ENCODE peak calls at places on chromosomes 12 and 14, in five cellular contexts. One of them, this sample, is unnamed.

GRCh38 chr14:64722842-64723447 is 18.7 kb downstream of the PLEKHG3 start:
- DNase-seq in neuronal stem cell: no peak
- DNase-seq in IMR-90: no peak
- DNase-seq in mesenchymal stem cell: no peak
- DNase-seq in H1: no peak
- DNase-seq in this sample: no peak

GRCh38 chr12:80805106-80805505 is 88.4 kb downstream of the MYF5 start:
- DNase-seq in mesenchymal stem cell: no peak
- DNase-seq in neuronal stem cell: no peak
- DNase-seq in IMR-90: peak
- DNase-seq in H1: no peak
- DNase-seq in this sample: no peak

GRCh38 chr14:68790656-68791077 is 2.2 kb downstream of the ZFP36L1 start:
- DNase-seq in IMR-90: no peak
- DNase-seq in H1: peak
- DNase-seq in neuronal stem cell: no peak
- DNase-seq in mesenchymal stem cell: no peak
- DNase-seq in this sample: no peak

GRCh38 chr14:33848706-33849454 is 102.0 kb downstream of the EGLN3 start:
- DNase-seq in H1: peak
- DNase-seq in IMR-90: peak
- DNase-seq in neuronal stem cell: peak
- DNase-seq in mesenchymal stem cell: peak
- DNase-seq in this sample: peak

GRCh38 chr12:111775205-111776193 is 8.8 kb downstream of the ALDH2 start:
- DNase-seq in IMR-90: peak
- DNase-seq in mesenchymal stem cell: peak
- DNase-seq in neuronal stem cell: no peak
- DNase-seq in H1: no peak
- DNase-seq in this sample: no peak

GRCh38 chr12:51622564-51622963 is 31.5 kb downstream of the SCN8A start:
- DNase-seq in H1: no peak
- DNase-seq in neuronal stem cell: no peak
- DNase-seq in mesenchymal stem cell: peak
- DNase-seq in IMR-90: peak
- DNase-seq in this sample: no peak

GRCh38 chr12:71565568-71565967 is 98.1 kb downstream of the ZFC3H1 start:
- DNase-seq in mesenchymal stem cell: no peak
- DNase-seq in neuronal stem cell: no peak
- DNase-seq in H1: no peak
- DNase-seq in IMR-90: no peak
- DNase-seq in this sample: no peak

GRCh38 chr12:65156366-65156831 is 13.0 kb upstream of the LEMD3 start:
- DNase-seq in neuronal stem cell: no peak
- DNase-seq in IMR-90: peak
- DNase-seq in H1: no peak
- DNase-seq in mesenchymal stem cell: no peak
- DNase-seq in this sample: no peak

GRCh38 chr12:7498832-7499231 is 4.7 kb downstream of the CD163 start:
- DNase-seq in H1: no peak
- DNase-seq in neuronal stem cell: no peak
- DNase-seq in IMR-90: peak
- DNase-seq in mesenchymal stem cell: peak
- DNase-seq in this sample: no peak

DNA sequence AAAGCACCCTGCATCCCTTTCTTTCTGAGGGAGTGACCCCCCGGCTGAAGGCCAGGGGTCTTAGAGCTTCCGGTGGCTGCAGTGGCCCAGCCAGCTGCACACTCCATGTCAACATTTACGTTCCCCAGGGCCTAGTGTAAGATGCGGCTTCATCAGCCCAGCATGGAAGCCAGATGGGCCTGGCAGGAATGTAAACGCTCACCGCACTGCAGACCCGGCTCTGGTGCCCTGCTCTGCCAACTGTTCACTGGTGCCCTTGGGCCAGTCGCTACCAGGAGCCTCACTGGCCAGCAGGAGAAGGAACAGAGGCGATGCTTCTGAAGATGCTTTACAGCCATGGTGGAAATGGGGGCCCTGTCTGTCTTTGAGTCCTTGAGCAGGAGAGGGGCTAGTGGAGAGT is 8.6 kb upstream of the TMEM119 start:
- DNase-seq in IMR-90: no peak
- DNase-seq in mesenchymal stem cell: no peak
- DNase-seq in neuronal stem cell: no peak
- DNase-seq in H1: no peak
- DNase-seq in this sample: no peak
- H4K91ac ChIP-seq in IMR-90: no peak
- H4K91ac ChIP-seq in mesenchymal stem cell: peak
- H4K91ac ChIP-seq in neuronal stem cell: no peak
- H4K91ac ChIP-seq in H1: no peak
- H4K91ac ChIP-seq in this sample: no peak

DNA sequence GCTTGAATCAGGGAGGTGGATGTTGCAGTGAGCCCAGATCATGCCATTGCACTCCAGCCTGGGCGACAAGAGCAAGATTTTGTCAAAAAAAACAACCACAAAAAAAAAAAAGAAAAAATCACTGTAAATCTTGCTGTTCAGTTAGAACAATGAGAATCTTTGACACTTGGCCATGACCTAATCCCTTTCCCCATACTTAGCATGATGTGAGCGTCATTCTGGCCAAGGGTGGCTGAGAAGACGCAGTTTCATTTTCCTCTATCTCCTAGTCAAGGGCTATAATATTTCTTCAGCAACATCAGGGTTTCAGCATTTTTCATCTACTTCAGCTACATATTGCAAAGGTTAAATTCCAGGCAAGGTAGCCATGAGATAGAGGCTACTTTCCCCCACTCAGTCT is 599.4 kb upstream of the MDGA2 start:
- DNase-seq in IMR-90: no peak
- DNase-seq in H1: no peak
- DNase-seq in mesenchymal stem cell: no peak
- DNase-seq in neuronal stem cell: no peak
- DNase-seq in this sample: no peak
- H2BK15ac ChIP-seq in IMR-90: no peak
- H2BK15ac ChIP-seq in H1: no peak
- H2BK15ac ChIP-seq in mesenchymal stem cell: no peak
- H2BK15ac ChIP-seq in neuronal stem cell: no peak
- H2BK15ac ChIP-seq in this sample: no peak

DNA sequence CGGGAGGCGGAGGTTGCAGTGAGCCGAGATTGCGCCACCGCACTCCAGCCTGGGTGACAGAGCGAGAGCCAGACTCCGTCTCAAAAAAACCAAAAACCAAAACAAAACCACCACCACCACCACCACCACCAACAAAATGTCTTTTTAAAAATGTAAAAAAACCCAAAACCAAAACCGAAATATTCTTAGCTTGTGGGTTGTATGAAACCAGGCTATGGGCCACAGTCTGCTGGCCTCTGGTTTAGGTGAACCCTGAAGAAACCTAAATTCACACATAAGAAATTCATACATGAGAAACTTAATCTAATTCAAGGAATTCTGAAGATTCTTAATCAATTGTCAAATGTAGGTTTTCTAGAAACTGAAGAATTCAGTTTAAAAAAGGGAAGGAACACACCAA is 37.6 kb downstream of the INSM2 start:
- DNase-seq in mesenchymal stem cell: no peak
- DNase-seq in neuronal stem cell: no peak
- DNase-seq in H1: no peak
- DNase-seq in IMR-90: no peak
- DNase-seq in this sample: no peak
- H2AFZ ChIP-seq in mesenchymal stem cell: no peak
- H2AFZ ChIP-seq in neuronal stem cell: no peak
- H2AFZ ChIP-seq in H1: no peak
- H2AFZ ChIP-seq in IMR-90: no peak
- H2AFZ ChIP-seq in this sample: no peak

GRCh38 chr12:121232977-121233627 is 23.2 kb downstream of the P2RX4 start:
- DNase-seq in mesenchymal stem cell: no peak
- DNase-seq in neuronal stem cell: no peak
- DNase-seq in H1: peak
- DNase-seq in IMR-90: no peak
- DNase-seq in this sample: peak
- H4K91ac ChIP-seq in mesenchymal stem cell: no peak
- H4K91ac ChIP-seq in neuronal stem cell: no peak
- H4K91ac ChIP-seq in H1: no peak
- H4K91ac ChIP-seq in IMR-90: no peak
- H4K91ac ChIP-seq in this sample: no peak

GRCh38 chr14:21103165-21103709 is 2.4 kb downstream of the TMEM253 start:
- DNase-seq in IMR-90: no peak
- DNase-seq in neuronal stem cell: no peak
- DNase-seq in mesenchymal stem cell: no peak
- DNase-seq in H1: no peak
- DNase-seq in this sample: no peak

GRCh38 chr14:21101802-21102413 is 1.0 kb downstream of the TMEM253 start:
- DNase-seq in H1: no peak
- DNase-seq in IMR-90: no peak
- DNase-seq in mesenchymal stem cell: no peak
- DNase-seq in neuronal stem cell: no peak
- DNase-seq in this sample: no peak

GRCh38 chr14:21103710-21104447 is 3.0 kb downstream of the TMEM253 start:
- DNase-seq in mesenchymal stem cell: peak
- DNase-seq in neuronal stem cell: peak
- DNase-seq in H1: peak
- DNase-seq in IMR-90: peak
- DNase-seq in this sample: peak

GRCh38 chr14:21100931-21101330 is at the start of gene TMEM253:
- DNase-seq in neuronal stem cell: no peak
- DNase-seq in H1: no peak
- DNase-seq in IMR-90: no peak
- DNase-seq in mesenchymal stem cell: no peak
- DNase-seq in this sample: no peak

GRCh38 chr14:21102472-21103164 is 1.8 kb downstream of the TMEM253 start:
- DNase-seq in H1: no peak
- DNase-seq in neuronal stem cell: no peak
- DNase-seq in mesenchymal stem cell: no peak
- DNase-seq in IMR-90: no peak
- DNase-seq in this sample: peak
- H2BK15ac ChIP-seq in H1: peak
- H2BK15ac ChIP-seq in neuronal stem cell: peak
- H2BK15ac ChIP-seq in mesenchymal stem cell: no peak
- H2BK15ac ChIP-seq in IMR-90: no peak
- H2BK15ac ChIP-seq in this sample: no peak

DNA sequence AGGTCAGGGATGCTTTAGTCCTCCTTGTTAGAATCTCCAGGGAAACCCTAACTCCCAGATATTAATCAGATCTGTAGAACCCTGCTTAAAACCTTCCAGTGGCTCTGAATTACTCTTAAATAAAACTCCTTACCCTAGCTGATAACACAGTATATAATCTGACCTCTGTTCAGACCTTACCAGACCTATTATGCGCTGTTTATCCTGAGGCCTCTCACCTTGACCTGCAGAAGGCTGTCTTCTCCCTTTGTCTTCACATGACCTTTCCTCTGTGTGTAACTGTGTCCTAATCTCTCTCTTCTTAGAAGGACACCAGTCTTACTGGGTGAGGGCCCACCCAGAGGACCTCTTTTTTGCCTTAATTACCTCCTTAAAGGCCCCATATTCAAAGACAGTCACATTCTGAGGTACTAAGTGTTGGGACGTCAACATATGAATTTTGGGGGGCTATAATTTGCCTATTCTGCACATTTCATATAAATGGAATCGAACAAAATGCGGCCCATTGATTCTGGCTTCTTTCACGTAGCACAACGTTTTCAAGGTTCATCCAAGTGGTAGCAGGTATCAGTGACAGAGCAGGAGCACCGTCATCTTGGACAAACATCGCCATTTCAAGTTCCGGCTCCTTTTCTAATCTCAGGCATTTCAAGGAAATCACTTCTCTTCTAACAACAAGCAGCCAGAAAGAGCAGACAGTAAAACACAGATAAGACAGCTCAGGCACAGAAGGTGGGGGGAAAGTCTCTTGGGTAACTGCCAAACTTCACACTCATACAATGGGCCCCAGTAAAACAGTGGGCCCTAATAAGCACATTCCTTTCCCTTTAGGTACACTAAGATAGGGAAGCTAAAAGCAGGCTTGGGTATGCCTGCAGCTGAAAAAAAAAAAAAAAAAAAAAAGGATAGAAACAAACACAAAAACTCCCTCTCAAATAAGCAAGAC is 200.2 kb upstream of the NUDT4 start:
- DNase-seq in IMR-90: no peak
- DNase-seq in H1: no peak
- DNase-seq in mesenchymal stem cell: peak
- DNase-seq in neuronal stem cell: no peak
- DNase-seq in this sample: no peak
- H2AFZ ChIP-seq in IMR-90: no peak
- H2AFZ ChIP-seq in H1: no peak
- H2AFZ ChIP-seq in mesenchymal stem cell: no peak
- H2AFZ ChIP-seq in neuronal stem cell: no peak
- H2AFZ ChIP-seq in this sample: no peak